ENCODE peak calls at places on chromosomes 12 and 14, in nine cellular contexts. K is heart right ventricle, U is OCI-LY7, X is GM12865, C is A549, E is fibroblast of the aortic adventitia, B is thoracic aorta, O is colonic mucosa, G is AG09309. M is an unnamed sample.
A peak's percentile ranks its signal among the peaks of the same experiment; 100 is the strongest.

GRCh38 chr14:51533160-51533559 is 118.5 kb upstream of the FRMD6 start:
- DNase-seq in B (no peak), K (no peak), U (no peak), G (peak; percentile 90), C (peak; percentile 51), X (no peak), O (no peak), E (peak; percentile 62), M (no peak)

GRCh38 chr14:29536886-29537511 is 390.6 kb downstream of the PRKD1 start:
- DNase-seq in C (peak; percentile 18), U (peak; percentile 3), X (peak; percentile 32), O (no peak), K (no peak), E (peak; percentile 61), B (no peak), G (peak; percentile 8), M (peak; percentile 57)

GRCh38 chr12:14982986-14983385 is 10.1 kb downstream of the PDE6H start:
- DNase-seq in K (no peak), O (no peak), U (no peak), X (no peak), C (no peak), E (no peak), B (no peak), G (no peak), M (no peak)

GRCh38 chr14:39140170-39140569 is 26.0 kb downstream of the GEMIN2 start:
- DNase-seq in C (no peak), O (no peak), U (no peak), G (no peak), X (no peak), E (no peak), B (no peak), K (no peak), M (no peak)

GRCh38 chr12:27652174-27652763 is 44.0 kb upstream of the REP15 start:
- DNase-seq in C (peak; percentile 82), G (peak; percentile 54), U (peak; percentile 69), X (peak; percentile 68), B (peak; percentile 45), O (peak; percentile 76), E (peak; percentile 93), K (peak; percentile 85), M (peak; percentile 92)

GRCh38 chr12:123363385-123363742 is 1.3 kb downstream of the SBNO1 start:
- DNase-seq in G (no peak), E (peak; percentile 20), C (no peak), B (no peak), K (no peak), U (peak; percentile 49), O (no peak), X (peak; percentile 39), M (peak; percentile 19)

GRCh38 chr14:26887842-26888241 is 290.0 kb upstream of the NOVA1 start:
- DNase-seq in K (no peak), O (no peak), U (no peak), B (no peak), G (no peak), X (no peak), E (peak; percentile 71), C (no peak), M (peak; percentile 32)

GRCh38 chr12:107484219-107484618 is 201.4 kb upstream of the PWP1 start:
- DNase-seq in U (no peak), G (no peak), K (no peak), B (no peak), X (no peak), E (no peak), C (no peak), O (no peak), M (no peak)

DNA sequence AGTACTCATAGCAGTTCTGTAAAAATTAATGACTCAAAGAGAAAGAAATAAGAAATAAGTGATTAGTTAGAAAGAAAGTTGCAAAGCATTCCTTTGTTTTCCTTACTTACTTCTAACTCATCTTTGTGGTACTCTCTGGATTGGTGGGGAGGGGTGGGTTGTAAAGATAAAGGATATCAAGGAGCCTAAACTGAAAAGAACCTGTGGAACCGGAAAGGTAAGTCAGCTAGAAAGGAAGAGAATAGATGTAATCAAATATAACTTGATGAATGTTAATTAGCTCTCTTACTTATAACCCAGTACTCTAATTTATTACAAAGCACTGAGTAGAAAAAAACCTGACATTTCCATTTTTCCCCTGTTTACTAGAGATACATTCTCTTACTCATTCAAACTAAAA is 37.5 kb upstream of the KRR1 start:
- DNase-seq in C (no peak), B (no peak), O (no peak), G (no peak), E (no peak), K (no peak), U (no peak), X (no peak), M (no peak)
- H3K4me3 ChIP-seq in C (no peak overlapping the region), B (no peak overlapping the region), O (no peak overlapping the region), G (no peak overlapping the region), E (no peak overlapping the region), K (no peak overlapping the region), U (no peak overlapping the region), X (no peak overlapping the region), M (no peak overlapping the region)

GRCh38 chr12:42789808-42790760 is 200.5 kb upstream of the PRICKLE1 start:
- DNase-seq in E (peak; percentile 43), K (no peak), O (no peak), C (no peak), G (no peak), B (no peak), X (no peak), U (no peak), M (peak; percentile 69)

GRCh38 chr12:42790761-42791151 is 201.2 kb upstream of the PRICKLE1 start:
- DNase-seq in O (no peak), X (no peak), B (no peak), C (peak; percentile 53), K (no peak), G (no peak), U (no peak), E (peak; percentile 78), M (peak; percentile 66)

GRCh38 chr12:42794811-42795210 is 205.3 kb upstream of the PRICKLE1 start:
- DNase-seq in K (no peak), E (no peak), G (no peak), X (no peak), C (no peak), B (no peak), O (no peak), U (no peak), M (no peak)

GRCh38 chr12:42791399-42791798 is 201.9 kb upstream of the PRICKLE1 start:
- DNase-seq in B (no peak), U (no peak), O (no peak), C (no peak), E (no peak), X (no peak), G (no peak), K (no peak), M (no peak)

DNA sequence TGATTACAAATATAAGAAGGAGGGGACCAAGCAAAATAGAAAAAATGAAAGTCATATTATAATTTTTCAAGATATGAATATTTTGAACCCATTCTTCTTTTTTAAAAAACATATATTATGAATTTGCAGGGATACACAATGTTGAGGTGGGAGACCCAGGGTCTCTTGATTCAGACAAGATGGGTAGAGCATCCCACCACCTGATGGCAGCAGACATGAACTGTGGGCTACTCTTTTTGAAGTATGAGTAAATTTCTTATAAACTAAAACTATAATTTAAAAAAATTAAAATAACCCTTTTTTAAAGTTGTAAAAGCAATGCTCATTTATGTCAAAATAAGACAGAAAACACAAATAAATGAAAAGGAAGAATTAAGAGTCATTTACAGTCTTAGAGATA is 202.7 kb upstream of the PRICKLE1 start:
- DNase-seq in B (no peak), K (no peak), O (no peak), X (no peak), C (no peak), G (no peak), E (no peak), U (no peak), M (no peak)
- TF ChIP-seq CTCF in B (no peak), K (peak; percentile 7), O (no peak), X (no peak), C (no peak), G (peak; percentile 16), E (no peak), U (no peak), M (no peak)

GRCh38 chr12:57781241-57781640 is 1.3 kb upstream of the TSFM start:
- DNase-seq in B (no peak), G (no peak), K (no peak), O (no peak), U (no peak), C (no peak), X (no peak), E (no peak), M (no peak)

GRCh38 chr12:57783466-57783801 is 847 bp downstream of the TSFM start:
- DNase-seq in O (no peak), B (no peak), U (no peak), X (no peak), G (no peak), E (no peak), K (no peak), C (no peak), M (no peak)

GRCh38 chr12:57782608-57783465 is at the start of gene TSFM:
- DNase-seq in X (peak; percentile 97), K (peak; percentile 99), E (peak; percentile 95), O (peak; percentile 99), U (peak; percentile 97), G (peak; percentile 79), B (peak; percentile 88), C (peak; percentile 97), M (peak; percentile 96)

GRCh38 chr12:57781801-57782200 is 786 bp upstream of the TSFM start:
- DNase-seq in G (no peak), O (no peak), B (no peak), C (no peak), X (no peak), E (no peak), K (no peak), U (no peak), M (no peak)

DNA sequence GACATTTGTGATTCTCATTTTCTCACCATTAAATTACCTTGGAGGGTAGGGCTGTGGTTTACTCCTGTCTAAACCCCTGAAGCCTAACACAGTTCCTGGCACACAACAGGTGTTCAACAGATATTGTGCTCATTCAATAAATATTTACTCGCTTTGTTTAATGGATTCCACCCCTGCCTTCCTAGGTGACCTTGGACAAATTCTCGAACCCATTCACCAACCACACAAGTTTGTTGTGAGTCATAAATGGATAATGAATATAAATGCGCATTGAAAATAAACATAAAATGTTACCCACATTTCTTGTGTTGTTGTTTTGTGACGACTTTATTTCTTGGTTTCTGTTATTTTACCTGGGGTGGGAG is 362 bp upstream of the TSFM start:
- DNase-seq in O (no peak), K (no peak), G (no peak), B (no peak), C (no peak), E (no peak), U (no peak), X (no peak), M (no peak)
- H3K4me3 ChIP-seq in O (no peak overlapping the region), K (peak overlapping the region; percentile 89), G (no peak overlapping the region), B (peak overlapping the region; percentile 98), C (no peak overlapping the region), E (no peak overlapping the region), U (peak overlapping the region; percentile 95), X (no peak overlapping the region), M (peak overlapping the region; percentile 99)

GRCh38 chr12:48712209-48712608 is 4.3 kb downstream of the CCNT1 start:
- DNase-seq in U (peak; percentile 12), G (no peak), E (no peak), B (no peak), C (no peak), O (no peak), K (no peak), X (no peak), M (no peak)

GRCh38 chr12:48717252-48717695 is 767 bp upstream of the CCNT1 start:
- DNase-seq in G (no peak), B (no peak), E (peak; percentile 31), U (peak; percentile 26), X (peak; percentile 61), K (no peak), O (no peak), C (peak; percentile 27), M (no peak)

GRCh38 chr12:48716168-48716492 is 377 bp downstream of the CCNT1 start:
- DNase-seq in B (no peak), O (no peak), E (no peak), U (no peak), K (peak; percentile 9), G (no peak), C (no peak), X (no peak), M (no peak)

DNA sequence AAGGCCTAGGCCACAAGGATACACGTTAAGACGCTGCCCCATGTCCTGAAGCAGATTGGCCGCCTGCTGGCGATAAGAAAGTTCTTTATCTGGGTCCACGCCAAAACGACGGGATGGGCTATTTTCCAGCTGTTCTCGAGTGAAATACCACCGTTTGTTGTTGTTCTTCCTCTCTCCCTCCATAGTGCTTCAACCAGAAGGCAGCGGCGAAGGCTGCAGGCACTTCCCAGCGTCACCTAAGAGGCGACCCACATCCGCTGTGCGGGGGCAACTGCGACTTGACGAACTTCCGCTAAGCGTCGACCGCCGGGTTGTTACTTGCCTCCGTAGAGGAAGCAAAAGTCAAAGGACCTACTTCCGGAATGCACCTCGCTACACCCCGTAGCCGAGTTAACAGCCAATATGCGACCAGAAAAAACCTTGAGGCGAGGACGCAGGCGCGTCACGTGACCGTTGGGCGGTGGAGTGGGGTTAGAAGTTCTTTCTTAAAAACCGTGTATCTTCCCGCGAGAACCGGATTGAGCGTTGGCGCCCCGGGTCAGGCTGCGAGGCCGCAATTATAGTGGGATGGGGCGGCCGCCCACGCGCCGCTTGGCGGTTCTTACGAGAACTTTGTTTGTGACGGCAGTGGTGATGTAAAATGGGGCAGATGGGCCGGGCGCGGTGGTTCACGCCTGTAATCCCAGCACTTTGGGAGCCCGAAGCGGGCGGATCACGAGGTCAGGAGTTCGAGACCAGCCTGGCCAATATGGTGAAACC is at the start of gene CCNT1:
- DNase-seq in X (peak; percentile 100), E (peak; percentile 100), C (peak; percentile 100), U (peak; percentile 100), O (peak; percentile 99), B (peak; percentile 97), K (peak; percentile 99), G (peak; percentile 100), M (peak; percentile 100)
- TF ChIP-seq CTCF in X (peak; percentile 7), E (peak; percentile 48), C (no peak), U (peak; percentile 7), O (peak; percentile 11), B (peak; percentile 25), K (peak; percentile 8), G (peak; percentile 16), M (peak; percentile 14)